ENCODE peak calls at places on chromosome 6, in nine cellular contexts. A is progenitor cell of endocrine pancreas; X is CD8-positive, alpha-beta T cell; W is GM10248; U is HCT116; D is B cell; Y is activated B cell treated with CpG ODN at 0.5 μM for 24 hours; L is nephron progenitor cell; H is neural crest cell. M is an unnamed sample.

GRCh38 chr6:167668019-167668753 is 158.5 kb upstream of the AFDN start:
- DNase-seq in L (no peak), D (no peak), Y (no peak), W (no peak), U (no peak), A (no peak), X (no peak), H (no peak), M (no peak)

GRCh38 chr6:137656735-137657134 is 162.5 kb upstream of the OLIG3 start:
- DNase-seq in U (no peak), D (no peak), W (no peak), X (no peak), H (no peak), L (no peak), Y (no peak), A (no peak), M (no peak)

GRCh38 chr6:109790131-109790530 is 99.0 kb downstream of the FIG4 start:
- DNase-seq in L (no peak), A (no peak), W (no peak), Y (no peak), X (no peak), U (no peak), H (no peak), D (no peak), M (no peak)

GRCh38 chr6:167956983-167957492 is 40.4 kb upstream of the KIF25 start:
- DNase-seq in A (no peak), Y (no peak), U (no peak), W (no peak), L (no peak), X (no peak), D (no peak), H (no peak), M (no peak)

GRCh38 chr6:12870033-12870432 is 153.5 kb downstream of the PHACTR1 start:
- DNase-seq in U (no peak), X (no peak), W (no peak), A (no peak), Y (no peak), H (no peak), L (no peak), D (no peak), M (no peak)

GRCh38 chr6:50116390-50116789 is 66.7 kb upstream of the DEFB112 start:
- DNase-seq in U (no peak), W (no peak), X (no peak), D (no peak), H (no peak), L (no peak), A (no peak), Y (no peak), M (no peak)

GRCh38 chr6:147078602-147079001 is 125.6 kb upstream of the STXBP5 start:
- DNase-seq in W (no peak), A (no peak), L (no peak), D (no peak), Y (no peak), H (no peak), U (no peak), X (no peak), M (no peak)

GRCh38 chr6:76453270-76453669 is 380.8 kb upstream of the IMPG1 start:
- DNase-seq in A (no peak), L (no peak), H (no peak), X (no peak), D (no peak), U (no peak), Y (no peak), W (no peak), M (no peak)

GRCh38 chr6:146851837-146852236 is 253.1 kb downstream of the ADGB start:
- DNase-seq in D (no peak), U (no peak), Y (no peak), A (no peak), W (no peak), H (no peak), L (no peak), X (no peak), M (no peak)

GRCh38 chr6:21166754-21167153 is 426.8 kb upstream of the SOX4 start:
- DNase-seq in Y (no peak), U (no peak), A (no peak), W (no peak), D (no peak), L (no peak), X (no peak), H (no peak), M (no peak)

DNA sequence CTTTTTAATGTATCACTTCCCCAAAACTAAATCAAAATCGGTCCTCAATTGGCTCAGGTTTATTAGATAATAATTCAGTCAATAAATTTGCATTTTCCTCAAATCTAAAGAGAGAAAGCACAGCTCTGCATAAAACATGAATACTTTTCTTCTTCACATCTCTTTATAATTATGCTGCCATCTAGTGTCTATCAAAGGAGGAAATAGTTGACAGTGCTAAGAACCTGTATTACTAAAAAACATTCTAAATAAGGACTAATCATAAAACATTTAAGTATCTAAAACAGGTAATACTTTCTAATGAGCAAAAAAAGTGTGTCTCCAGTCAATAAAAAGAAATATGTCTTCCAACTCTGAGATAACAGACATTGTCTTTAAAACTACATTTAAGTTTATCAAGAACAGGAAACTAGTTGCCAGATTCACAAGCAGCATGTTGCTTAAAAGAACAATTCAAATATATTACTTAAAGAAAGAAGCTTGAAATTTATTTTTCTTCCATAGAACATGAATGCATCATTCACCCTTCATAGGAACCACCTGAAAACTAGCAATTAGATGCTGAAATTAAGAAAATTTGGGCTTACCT is 56.5 kb upstream of the DST start:
- DNase-seq in H (no peak), X (no peak), U (no peak), Y (no peak), W (peak; percentile 36), A (no peak), L (no peak), D (no peak), M (no peak)
- TF ChIP-seq CTCF in H (peak; percentile 69), X (no peak), U (no peak), Y (no peak), W (peak; percentile 41), A (peak; percentile 53), L (peak; percentile 36), D (peak; percentile 40), M (peak; percentile 43)

GRCh38 chr6:3913958-3914337 is 64.8 kb downstream of the FAM50B start:
- DNase-seq in U (no peak), Y (no peak), L (no peak), X (peak; percentile 27), H (no peak), D (no peak), A (no peak), W (no peak), M (no peak)

GRCh38 chr6:3918474-3918873 is 69.3 kb downstream of the FAM50B start:
- DNase-seq in D (no peak), Y (no peak), A (no peak), H (no peak), W (no peak), U (no peak), L (no peak), X (no peak), M (no peak)

GRCh38 chr6:3915076-3915791 is 66.1 kb downstream of the FAM50B start:
- DNase-seq in X (peak; percentile 56), A (no peak), L (no peak), D (no peak), H (no peak), U (no peak), W (no peak), Y (no peak), M (no peak)

GRCh38 chr6:3913077-3913957 is 64.1 kb downstream of the FAM50B start:
- DNase-seq in A (no peak), U (peak; percentile 69), D (no peak), X (peak; percentile 17), Y (no peak), L (no peak), H (no peak), W (no peak), M (no peak)

GRCh38 chr6:3916211-3916610 is 67.0 kb downstream of the FAM50B start:
- DNase-seq in X (no peak), Y (no peak), L (no peak), U (no peak), H (no peak), A (no peak), W (no peak), D (no peak), M (no peak)
- TF ChIP-seq CTCF in X (no peak), Y (no peak), L (no peak), U (no peak), H (no peak), A (no peak), W (no peak), D (no peak), M (no peak)

DNA sequence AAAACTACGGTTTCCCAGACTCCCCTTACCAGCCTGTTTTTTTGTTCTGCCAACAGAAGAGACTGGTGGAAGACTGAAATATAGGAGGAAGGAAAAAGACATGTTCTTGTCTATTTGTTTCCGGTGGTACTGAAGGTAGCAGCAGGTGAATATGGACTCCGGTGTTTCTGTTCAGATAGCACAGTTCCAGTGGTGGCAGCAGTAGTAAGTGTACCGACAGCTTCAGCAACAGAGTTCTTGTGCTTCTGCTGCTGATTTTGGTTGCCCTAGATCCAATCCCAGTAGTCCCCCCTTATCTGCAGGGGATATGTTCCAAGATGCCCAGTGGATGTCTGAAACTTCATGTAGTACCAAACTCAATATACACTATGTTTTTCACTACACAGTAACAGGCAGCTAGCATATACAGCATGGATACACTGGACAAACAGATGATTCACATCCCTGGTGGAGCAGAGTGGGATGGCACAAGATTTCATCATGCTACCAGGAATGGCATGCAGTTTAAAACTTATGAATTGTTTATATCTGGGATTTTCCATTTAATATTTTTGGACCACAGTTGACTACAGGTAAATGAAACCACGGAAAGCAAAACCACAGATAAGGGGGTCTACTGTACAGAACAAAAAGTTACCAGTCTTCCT is 301.8 kb downstream of the BTBD9 start:
- DNase-seq in W (no peak), H (no peak), A (no peak), D (no peak), L (no peak), Y (no peak), U (peak; percentile 55), X (no peak), M (no peak)
- TF ChIP-seq CTCF in W (no peak), H (peak; percentile 27), A (no peak), D (no peak), L (no peak), Y (no peak), U (no peak), X (no peak), M (peak; percentile 10)

GRCh38 chr6:2030682-2031244 is 214.6 kb downstream of the GMDS start:
- DNase-seq in D (no peak), X (no peak), W (no peak), L (no peak), Y (no peak), H (no peak), U (no peak), A (no peak), M (no peak)
- TF ChIP-seq CTCF in D (no peak), X (no peak), W (no peak), L (no peak), Y (no peak), H (no peak), U (no peak), A (no peak), M (no peak)